ENCODE peak calls at places on chromosome 21, in seven cellular contexts. H is activated naive CD8-positive, alpha-beta T cell treated with anti-CD3 and anti-CD28 coated beads, Interleukin-2, amount 50 U/mL, for 16 hours; B is stimulated activated CD4-positive, alpha-beta T cell treated with anti-CD3 and anti-CD28 coated beads, Interleukin-2, amount 100 ng/mL, for 48 hours; C is EH; P is AG09319; I is cerebellum; Q is stimulated activated CD8-positive, alpha-beta memory T cell treated with anti-CD3 and anti-CD28 coated beads, Interleukin-4, amount 100 ng/mL, for 48 hours. E is an unnamed sample.

GRCh38 chr21:18384771-18385170 is 18.8 kb downstream of the TMPRSS15 start:
- DNase-seq in H (no peak), B (no peak), C (no peak), P (no peak), I (no peak), Q (no peak), E (peak)

GRCh38 chr21:15406791-15407190 is 323.0 kb upstream of the USP25 start:
- DNase-seq in H (no peak), B (no peak), C (no peak), P (no peak), I (no peak), Q (no peak), E (no peak)

GRCh38 chr21:37008705-37009104 is 2.2 kb downstream of the RIPPLY3 start:
- DNase-seq in H (no peak), B (no peak), C (no peak), P (no peak), I (no peak), Q (no peak), E (no peak)

GRCh38 chr21:44969965-44970755 is 30.3 kb downstream of the SLX9 start:
- DNase-seq in H (no peak), B (no peak), C (peak), P (no peak), I (no peak), Q (no peak), E (no peak)

GRCh38 chr21:44267655-44268142 is 6.0 kb upstream of the DNMT3L start:
- DNase-seq in H (no peak), B (no peak), C (peak), P (no peak), I (no peak), Q (no peak), E (no peak)

GRCh38 chr21:44870748-44871495 is 2.6 kb downstream of the PTTG1IP start:
- DNase-seq in H (no peak), B (no peak), C (peak), P (no peak), I (peak), Q (no peak), E (no peak)

GRCh38 chr21:27371688-27372331 is 404.9 kb upstream of the ADAMTS5 start:
- DNase-seq in H (no peak), B (no peak), C (peak), P (no peak), I (no peak), Q (no peak), E (no peak)

GRCh38 chr21:33703750-33704606 is 61.7 kb downstream of the ITSN1 start:
- DNase-seq in H (no peak), B (no peak), C (no peak), P (no peak), I (no peak), Q (no peak), E (no peak)

GRCh38 chr21:28089599-28090421 is 902.9 kb downstream of the LTN1 start:
- DNase-seq in H (no peak), B (no peak), C (no peak), P (no peak), I (no peak), Q (no peak), E (no peak)

GRCh38 chr21:36825683-36826082 is 126.8 kb downstream of the SIM2 start:
- DNase-seq in H (no peak), B (no peak), C (no peak), P (no peak), I (no peak), Q (no peak), E (no peak)

GRCh38 chr21:33383056-33383888 is 19.9 kb upstream of the IFNGR2 start:
- DNase-seq in H (peak), B (peak), C (peak), P (no peak), I (no peak), Q (peak), E (peak)

GRCh38 chr21:36479415-36480402 is at the start of gene CLDN14:
- DNase-seq in H (no peak), B (no peak), C (peak), P (no peak), I (peak), Q (no peak), E (no peak)

GRCh38 chr21:39082656-39083376 is 100.4 kb downstream of the PSMG1 start:
- DNase-seq in H (no peak), B (no peak), C (no peak), P (no peak), I (no peak), Q (no peak), E (no peak)

GRCh38 chr21:42038826-42039425 is 28.8 kb upstream of the ZBTB21 start:
- DNase-seq in H (no peak), B (no peak), C (peak), P (peak), I (no peak), Q (no peak), E (peak)

GRCh38 chr21:45001134-45002095 is 61.6 kb downstream of the SLX9 start:
- DNase-seq in H (no peak), B (no peak), C (peak), P (peak), I (peak), Q (no peak), E (peak)

GRCh38 chr21:33308586-33309490 is 15.9 kb upstream of the IFNAR1 start:
- DNase-seq in H (no peak), B (no peak), C (peak), P (no peak), I (no peak), Q (no peak), E (peak)

E was measured in adipocyte.